ENCODE peak calls at places on chromosomes 2 and 18, in four cellular contexts. M, W, L and K are unnamed samples.

GRCh38 chr2:84939426-84940087 is 31.4 kb upstream of the KCMF1 start:
- DNase-seq in L (no peak), M (no peak), W (peak), K (no peak)

GRCh38 chr2:138716183-138716582 is 64.0 kb downstream of the NXPH2 start:
- DNase-seq in L (no peak), M (no peak), W (no peak), K (no peak)

GRCh38 chr2:238709324-238709723 is 138.6 kb upstream of the TWIST2 start:
- DNase-seq in L (no peak), M (peak), W (no peak), K (no peak)

GRCh38 chr2:133253793-133254192 is 314.5 kb downstream of the NCKAP5 start:
- DNase-seq in L (no peak), M (no peak), W (no peak), K (no peak)

GRCh38 chr2:55693181-55694125 is at the start of gene PNPT1:
- DNase-seq in L (peak), M (peak), W (peak), K (peak)

GRCh38 chr2:241905716-241906376 is 36.3 kb downstream of the RTP5 start:
- DNase-seq in L (no peak), W (no peak), M (no peak), K (no peak)

GRCh38 chr2:136025057-136025973 is 39.9 kb upstream of the DARS1 start:
- DNase-seq in W (peak), M (peak), L (peak), K (peak)

GRCh38 chr18:44852818-44853217 is 172.1 kb downstream of the SETBP1 start:
- DNase-seq in W (no peak), L (no peak), M (no peak), K (no peak)

GRCh38 chr2:21423854-21424253 is 300.1 kb downstream of the TDRD15 start:
- DNase-seq in M (no peak), L (no peak), W (no peak), K (peak)

GRCh38 chr18:59640721-59641120 is 56.5 kb downstream of the CCBE1 start:
- DNase-seq in M (no peak), L (no peak), W (no peak), K (no peak)

GRCh38 chr2:100062315-100062714 is 80.1 kb downstream of the AFF3 start:
- DNase-seq in L (no peak), M (no peak), W (no peak), K (no peak)

GRCh38 chr2:36366491-36367120 is 11.0 kb downstream of the CRIM1 start:
- DNase-seq in W (no peak), L (no peak), M (no peak), K (no peak)

GRCh38 chr18:68763082-68763481 is 34.8 kb upstream of the CCDC102B start:
- DNase-seq in L (no peak), M (no peak), W (no peak), K (no peak)

GRCh38 chr2:232980683-232981082 is 32.4 kb downstream of the NGEF start:
- DNase-seq in W (no peak), M (no peak), L (no peak), K (no peak)

GRCh38 chr18:3665780-3666525 is 216.0 kb downstream of the TGIF1 start:
- DNase-seq in L (peak), M (peak), W (peak), K (peak)

GRCh38 chr2:54708584-54709340 is 14.7 kb upstream of the EML6 start:
- DNase-seq in L (peak), W (peak), M (peak), K (no peak)

GRCh38 chr2:237873961-237874551 is 14.6 kb downstream of the RAMP1 start:
- DNase-seq in M (peak), L (peak), W (no peak), K (no peak)

GRCh38 chr2:120526997-120527945 is 181.3 kb downstream of the INHBB start:
- DNase-seq in L (peak), W (no peak), M (no peak), K (no peak)

GRCh38 chr18:46260016-46260878 is 156.1 kb downstream of the HAUS1 start:
- DNase-seq in W (no peak), L (no peak), M (no peak), K (peak)

GRCh38 chr18:31275722-31276463 is 42.1 kb upstream of the DSG1 start:
- DNase-seq in M (no peak), L (no peak), W (peak), K (peak)

GRCh38 chr2:127023504-127023903 is 83.5 kb downstream of the BIN1 start:
- DNase-seq in W (no peak), M (no peak), L (no peak), K (no peak)

GRCh38 chr2:5125017-5125730 is 567.0 kb upstream of the SOX11 start:
- DNase-seq in M (peak), W (no peak), L (no peak), K (no peak)

GRCh38 chr2:5123597-5124196 is 568.5 kb upstream of the SOX11 start:
- DNase-seq in M (no peak), W (no peak), L (no peak), K (no peak)

GRCh38 chr2:5121677-5122076 is 570.5 kb upstream of the SOX11 start:
- DNase-seq in L (no peak), W (no peak), M (peak), K (no peak)

DNA sequence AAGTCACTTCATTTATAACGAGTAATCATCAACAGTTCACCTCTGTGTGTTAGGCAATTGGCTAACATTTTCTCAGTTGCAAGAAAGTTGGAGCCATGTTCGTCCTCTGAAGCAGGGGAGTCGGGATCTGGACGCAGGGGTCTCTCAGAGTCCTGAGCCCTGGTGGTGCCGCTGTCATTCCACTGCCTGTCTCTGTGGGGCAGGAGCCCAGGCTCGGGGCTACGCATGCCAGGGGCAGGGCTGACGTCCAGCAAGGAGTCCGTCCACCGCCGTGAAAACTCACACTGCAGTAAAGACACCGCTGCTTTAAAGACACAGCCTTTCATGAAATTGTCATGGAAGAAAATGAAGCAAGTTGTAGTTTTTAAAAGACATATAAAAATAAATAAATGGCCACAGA is 571.1 kb upstream of the SOX11 start:
- DNase-seq in W (no peak), M (peak), L (no peak), K (no peak)
- TF ChIP-seq CTCF in W (no peak), M (no peak), L (no peak), K (no peak)

GRCh38 chr2:16316456-16317210 is 349.0 kb downstream of the CYRIA start:
- DNase-seq in L (no peak), W (no peak), M (no peak), K (no peak)
- H3K4me3 ChIP-seq in L (no peak), W (no peak), M (no peak), K (no peak)

GRCh38 chr2:46056541-46056940 is 240.7 kb upstream of the EPAS1 start:
- DNase-seq in W (no peak), M (no peak), L (no peak), K (no peak)

GRCh38 chr2:46062637-46063412 is 234.4 kb upstream of the EPAS1 start:
- DNase-seq in L (no peak), W (peak), M (peak), K (peak)

GRCh38 chr2:46053502-46054094 is 243.6 kb upstream of the EPAS1 start:
- DNase-seq in W (no peak), M (no peak), L (no peak), K (no peak)

DNA sequence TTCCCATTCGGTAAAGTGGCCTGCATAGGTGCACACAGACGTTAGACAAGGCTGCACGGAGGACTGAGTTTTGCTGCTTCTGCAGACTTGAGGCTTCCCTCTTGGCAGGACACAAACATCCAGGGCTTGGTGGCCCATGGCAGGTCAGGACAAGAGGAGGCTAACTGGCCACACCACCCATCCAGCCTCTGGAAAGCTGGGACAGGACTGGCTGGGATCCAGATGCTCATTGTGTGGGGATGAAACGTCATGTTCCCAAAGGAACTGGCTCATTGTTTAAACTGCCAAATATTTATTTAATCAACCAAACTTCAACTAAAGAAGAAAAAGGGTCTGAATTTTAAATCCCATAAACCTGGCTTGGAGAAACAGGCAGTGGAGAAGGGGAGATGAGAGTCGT is 239.1 kb upstream of the EPAS1 start:
- DNase-seq in W (no peak), M (no peak), L (peak), K (no peak)
- TF ChIP-seq CTCF in W (no peak), M (no peak), L (no peak), K (no peak)

DNA sequence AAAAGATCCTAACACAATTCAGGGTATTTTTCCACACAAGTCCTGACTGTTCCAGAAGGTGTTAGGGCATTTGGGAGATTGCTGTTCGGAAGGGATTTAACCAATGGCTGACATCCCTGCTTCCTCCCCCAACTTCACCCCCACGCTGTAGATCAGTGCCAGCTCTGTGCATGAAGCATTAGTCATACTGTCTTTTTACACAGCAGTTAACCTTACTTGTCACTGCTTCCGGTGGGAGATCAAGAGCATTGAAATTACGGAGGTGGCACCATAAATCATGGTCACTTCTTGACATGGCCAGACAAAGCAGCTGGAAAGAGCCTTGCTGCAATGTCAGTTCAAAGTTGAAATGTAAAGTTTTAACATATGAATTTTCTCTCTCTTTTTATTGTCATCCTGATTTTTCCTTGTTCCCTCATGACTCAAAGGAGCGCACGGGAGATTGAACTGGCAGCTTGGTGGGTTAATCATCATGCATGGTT is 70.2 kb downstream of the HRH4 start:
- DNase-seq in W (no peak), L (no peak), M (no peak), K (peak)
- H3K4me3 ChIP-seq in W (no peak), L (no peak), M (no peak), K (no peak)

DNA sequence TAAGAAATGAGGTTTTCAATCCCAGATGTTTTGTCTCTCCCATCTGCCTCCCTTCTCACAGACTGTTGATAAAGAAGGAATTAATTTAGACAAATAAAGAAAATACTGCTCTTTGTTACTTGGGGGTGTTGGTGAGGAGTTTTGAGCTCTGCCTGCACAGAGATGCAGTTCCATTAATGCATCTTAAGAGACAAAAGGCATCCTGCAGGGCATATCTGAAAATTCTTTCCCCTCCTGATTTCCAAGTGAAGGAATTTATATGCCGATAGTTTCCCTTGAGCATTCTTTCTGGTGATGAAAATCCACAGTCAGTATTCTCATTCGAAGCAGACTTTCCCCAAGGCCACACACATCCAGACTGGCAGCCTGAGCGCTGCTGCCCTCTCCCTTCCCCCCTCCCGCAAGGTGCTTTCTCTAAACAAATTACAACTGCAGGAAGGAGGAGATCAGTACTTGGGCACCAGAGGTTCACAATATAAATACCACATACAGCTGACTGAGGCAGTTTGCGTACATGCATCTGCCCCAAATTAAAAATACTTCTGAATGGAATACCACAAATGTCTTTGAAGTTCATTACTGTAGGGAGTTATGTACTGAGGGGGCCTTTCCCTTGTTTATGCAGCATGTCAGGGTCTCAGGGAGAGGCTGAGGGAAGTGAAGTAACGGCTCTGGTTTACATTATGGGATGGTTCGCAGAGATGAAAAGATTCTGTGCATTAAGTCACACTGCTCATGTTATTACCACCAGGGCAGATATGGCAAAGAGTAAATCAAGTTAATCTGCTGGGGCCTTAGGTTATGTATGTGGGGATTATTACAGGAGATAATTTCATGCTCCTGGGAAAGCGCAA is 385.7 kb upstream of the RND3 start:
- DNase-seq in M (peak), L (no peak), W (no peak), K (no peak)
- TF ChIP-seq CTCF in M (no peak), L (no peak), W (no peak), K (no peak)

DNA sequence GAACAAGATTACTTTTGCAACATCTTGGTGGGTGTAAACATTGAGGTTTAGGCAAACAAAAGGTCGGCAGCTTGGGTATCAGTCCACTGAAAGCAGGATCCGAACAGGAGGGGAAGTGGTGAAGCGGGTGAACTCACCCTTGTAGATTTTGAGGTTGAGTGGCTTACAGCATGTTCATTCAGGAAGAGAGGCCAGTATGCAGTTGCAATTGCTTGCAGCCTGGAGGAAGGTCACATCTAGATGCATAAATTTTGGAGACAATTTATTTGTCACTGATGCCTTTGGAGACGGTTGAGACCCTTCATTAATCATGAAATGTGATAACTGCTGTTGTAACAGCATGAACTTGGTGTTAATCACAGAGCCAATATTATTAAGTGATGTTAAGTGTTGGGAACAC is 131.1 kb downstream of the LTBP1 start:
- DNase-seq in M (no peak), W (no peak), L (no peak), K (no peak)
- H3K4me3 ChIP-seq in M (no peak), W (no peak), L (no peak), K (no peak)

DNA sequence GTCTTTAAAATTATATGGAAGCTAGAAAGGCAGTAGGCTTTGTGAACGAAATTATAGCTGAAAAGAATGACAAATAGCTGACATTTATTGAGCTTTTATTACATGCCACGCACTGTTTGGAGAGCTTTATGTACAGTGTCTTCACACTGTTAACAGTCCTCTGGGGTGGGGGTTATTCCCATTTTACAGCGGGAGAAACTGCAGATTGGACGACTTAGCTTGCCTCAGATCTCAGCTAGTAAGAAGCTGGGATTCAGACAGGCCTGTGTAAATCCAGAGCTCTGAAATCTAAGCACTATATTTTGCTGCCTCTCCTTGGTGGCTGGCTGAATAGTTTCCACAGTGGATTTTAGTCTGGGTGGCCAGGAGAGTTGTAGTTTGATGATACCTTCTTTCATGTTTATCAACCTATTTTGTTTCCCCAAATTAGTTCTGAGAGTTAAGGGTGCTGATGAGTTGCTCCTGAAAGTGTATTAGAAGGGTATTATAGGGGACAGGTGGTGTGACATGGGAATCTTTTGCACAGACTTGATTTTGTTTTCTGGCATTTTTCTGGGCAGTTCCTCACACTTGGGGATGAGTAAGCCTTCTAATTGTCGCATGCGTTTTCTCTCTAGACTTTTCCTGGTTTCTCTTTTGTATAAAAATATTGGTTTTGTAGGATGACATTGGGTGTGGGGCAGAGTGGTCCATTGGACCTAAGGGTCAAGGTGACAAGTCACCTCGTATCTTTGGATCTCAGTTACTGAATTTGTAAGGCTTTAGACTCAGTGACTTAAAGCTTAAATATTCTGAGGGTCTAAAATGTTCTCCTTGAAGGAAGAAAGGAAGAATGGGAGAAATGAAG is 1.5 kb downstream of the ACSL3 start:
- DNase-seq in W (peak), L (no peak), M (peak), K (no peak)
- TF ChIP-seq CTCF in W (no peak), L (peak), M (no peak), K (peak)